ENCODE peak calls at places on chromosome 10, in six cellular contexts. K is prostate gland, D is IMR-90, Y is transverse colon, Z is right lobe of liver, S is erythroblast. B is an unnamed sample.

GRCh38 chr10:23439920-23440875 is 1.3 kb downstream of the OTUD1 start:
- DNase-seq in Y (peak), S (peak), Z (peak), K (peak), D (peak), B (peak)

GRCh38 chr10:63120554-63120953 is 12.6 kb upstream of the NRBF2 start:
- DNase-seq in D (peak), Z (no peak), S (no peak), K (no peak), Y (no peak), B (no peak)

GRCh38 chr10:92702301-92702916 is 12.7 kb downstream of the HHEX start:
- DNase-seq in K (no peak), D (no peak), S (no peak), Y (no peak), Z (no peak), B (no peak)

GRCh38 chr10:12340371-12340770 is 9.0 kb upstream of the CAMK1D start:
- DNase-seq in K (no peak), S (no peak), D (no peak), Z (no peak), Y (no peak), B (no peak)

GRCh38 chr10:10609379-10609955 is 408.2 kb upstream of the CELF2 start:
- DNase-seq in D (no peak), Y (no peak), Z (no peak), S (no peak), K (no peak), B (no peak)

GRCh38 chr10:33653584-33654367 is 319.3 kb upstream of the NRP1 start:
- DNase-seq in K (no peak), Z (no peak), S (no peak), Y (no peak), D (peak), B (no peak)

GRCh38 chr10:128930422-128930821 is 536.6 kb upstream of the MGMT start:
- DNase-seq in D (no peak), Z (no peak), K (no peak), Y (no peak), S (no peak), B (no peak)

GRCh38 chr10:15254808-15255655 is 86.5 kb upstream of the NMT2 start:
- DNase-seq in K (no peak), D (no peak), Z (no peak), Y (no peak), S (no peak), B (no peak)

GRCh38 chr10:63542835-63543575 is 21.8 kb downstream of the REEP3 start:
- DNase-seq in Z (no peak), K (no peak), S (no peak), Y (no peak), D (peak), B (no peak)

GRCh38 chr10:110200518-110200917 is 6.9 kb upstream of the MXI1 start:
- DNase-seq in K (no peak), Z (no peak), D (no peak), Y (no peak), S (no peak), B (no peak)

GRCh38 chr10:49690673-49691356 is 11.4 kb downstream of the C10orf53 start:
- DNase-seq in Z (no peak), K (no peak), D (peak), S (no peak), Y (no peak), B (no peak)

GRCh38 chr10:64080071-64080470 is 558.9 kb downstream of the REEP3 start:
- DNase-seq in Z (no peak), K (no peak), S (no peak), D (no peak), Y (no peak), B (no peak)

GRCh38 chr10:107517811-107518210 is 353.3 kb upstream of the SORCS1 start:
- DNase-seq in D (no peak), Z (no peak), S (no peak), Y (no peak), K (no peak), B (no peak)

GRCh38 chr10:122462533-122463465 is 1.4 kb downstream of the HTRA1 start:
- DNase-seq in K (peak), Y (no peak), D (peak), Z (peak), S (no peak), B (peak)

GRCh38 chr10:82691211-82691610 is 816.2 kb downstream of the NRG3 start:
- DNase-seq in K (no peak), Y (no peak), Z (no peak), S (no peak), D (no peak), B (peak)

GRCh38 chr10:62687230-62687748 is 117.2 kb upstream of the ADO start:
- DNase-seq in Y (no peak), Z (no peak), S (no peak), D (peak), K (no peak), B (no peak)

GRCh38 chr10:88152720-88153119 is 289.3 kb downstream of the PTEN start:
- DNase-seq in Y (no peak), S (no peak), Z (no peak), K (peak), D (peak), B (no peak)

GRCh38 chr10:25047902-25048301 is 31.5 kb downstream of the THNSL1 start:
- DNase-seq in D (peak), Z (no peak), S (no peak), Y (no peak), K (no peak), B (peak)

GRCh38 chr10:107481881-107482280 is 317.4 kb upstream of the SORCS1 start:
- DNase-seq in S (no peak), K (no peak), D (no peak), Y (no peak), Z (no peak), B (peak)

GRCh38 chr10:19412531-19412930 is 363.9 kb downstream of the MALRD1 start:
- DNase-seq in K (peak), D (peak), Z (no peak), S (peak), Y (no peak), B (peak)

GRCh38 chr10:89163265-89163995 is 43.7 kb downstream of the CH25H start:
- DNase-seq in D (no peak), Y (peak), Z (peak), S (no peak), K (peak), B (peak)

GRCh38 chr10:5508161-5508604 is 8.8 kb upstream of the CALML5 start:
- DNase-seq in Y (peak), Z (no peak), K (no peak), D (no peak), S (no peak), B (no peak)

GRCh38 chr10:80409121-80409520 is 770 bp downstream of the PRXL2A start:
- DNase-seq in S (no peak), Y (no peak), Z (no peak), D (no peak), K (no peak), B (no peak)

GRCh38 chr10:68331455-68332258 is at the start of gene HNRNPH3:
- DNase-seq in S (peak), D (peak), Z (peak), Y (peak), K (peak), B (peak)

GRCh38 chr10:68333452-68333851 is 724 bp upstream of the PBLD start:
- DNase-seq in Z (no peak), K (no peak), S (peak), Y (no peak), D (no peak), B (peak)

GRCh38 chr10:68333058-68333395 is 299 bp upstream of the PBLD start:
- DNase-seq in S (no peak), K (no peak), Y (no peak), Z (no peak), D (peak), B (no peak)

GRCh38 chr10:68330852-68331454 is 911 bp upstream of the HNRNPH3 start:
- DNase-seq in K (peak), D (peak), Y (peak), S (no peak), Z (peak), B (peak)

DNA sequence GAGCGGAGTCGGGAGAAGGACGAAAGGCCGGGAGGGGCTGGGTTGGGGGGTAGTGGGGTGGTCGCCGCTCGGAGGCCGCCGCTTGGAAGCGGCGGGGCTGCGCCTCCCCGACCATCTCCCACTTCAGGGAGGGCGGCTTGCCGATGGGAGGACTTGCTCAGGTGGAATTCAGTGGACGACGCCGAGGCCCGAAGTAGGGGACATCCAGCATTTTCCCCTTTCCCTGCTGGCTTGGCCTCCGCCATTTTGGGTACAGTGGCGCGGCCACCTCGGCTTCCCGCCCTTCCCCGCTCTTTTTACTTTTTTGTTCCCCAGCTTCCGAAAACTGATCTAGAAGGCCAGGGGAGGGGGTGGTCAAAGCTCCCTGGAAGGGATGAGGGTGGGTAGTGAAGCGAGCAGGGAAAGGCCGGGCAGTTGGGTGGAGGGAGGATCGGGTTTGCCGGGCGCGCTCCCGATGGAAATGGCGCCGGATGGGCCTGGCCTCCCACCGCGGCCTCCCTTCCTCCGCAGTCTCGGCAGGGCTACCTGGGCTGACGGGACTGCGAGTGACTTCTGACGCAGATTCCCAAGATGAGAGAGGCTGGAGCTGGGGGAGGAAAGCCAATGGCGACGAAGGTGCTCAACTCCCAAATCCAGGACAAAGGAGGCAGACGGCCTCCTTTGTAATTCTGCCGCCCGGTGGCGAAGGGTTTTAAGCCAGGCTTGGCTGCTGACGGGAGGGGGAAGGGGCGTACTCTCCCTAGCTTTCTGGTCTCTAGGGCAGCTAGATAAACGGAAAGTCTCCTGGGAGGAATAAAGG is at the start of gene PBLD:
- DNase-seq in Z (peak), S (peak), D (peak), Y (peak), K (peak), B (peak)
- TF ChIP-seq POLR2A in Z (peak), S (no peak), D (peak), Y (peak), K (peak), B (no peak)

GRCh38 chr10:96831200-96831866 is 765 bp upstream of the LCOR start:
- DNase-seq in K (no peak), Z (no peak), D (no peak), S (peak), Y (no peak), B (no peak)

GRCh38 chr10:96831867-96832720 is at the start of gene LCOR:
- DNase-seq in Z (peak), Y (peak), D (peak), S (peak), K (peak), B (peak)

GRCh38 chr10:96834121-96834520 is 2.0 kb downstream of the LCOR start:
- DNase-seq in Z (no peak), D (peak), Y (no peak), S (no peak), K (no peak), B (no peak)

GRCh38 chr10:96833220-96834001 is 1.3 kb downstream of the LCOR start:
- DNase-seq in S (peak), Y (peak), Z (no peak), D (peak), K (peak), B (peak)

DNA sequence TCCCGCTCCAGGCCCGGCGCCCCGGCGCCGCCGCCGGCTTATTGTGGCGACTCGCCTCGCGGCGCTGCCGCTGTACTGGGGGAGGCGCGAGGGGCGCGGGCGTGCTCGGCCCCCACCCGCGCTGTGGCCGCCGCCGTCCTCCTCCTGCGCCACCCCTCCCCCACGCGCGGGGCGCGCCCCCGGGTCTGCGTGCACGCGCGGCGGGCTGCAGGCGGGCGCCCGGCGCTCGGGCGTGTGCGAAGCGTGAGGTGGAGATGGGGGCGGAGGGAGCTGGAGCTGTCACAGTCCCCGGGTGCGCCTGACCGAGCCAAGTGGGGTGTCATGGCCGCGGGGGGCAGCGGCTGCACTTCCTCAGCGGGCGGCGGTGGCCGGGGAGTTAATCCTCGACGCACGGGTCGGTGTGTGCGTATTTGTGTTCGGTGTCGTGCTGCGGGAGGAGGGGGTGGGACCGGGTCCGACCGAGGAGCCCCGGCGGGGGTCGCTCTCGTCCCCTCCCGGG is 672 bp downstream of the LCOR start:
- DNase-seq in S (peak), Z (peak), K (peak), D (peak), Y (peak), B (peak)
- TF ChIP-seq POLR2A in S (no peak), Z (peak), K (peak), D (no peak), Y (peak), B (no peak)

GRCh38 chr10:131811239-131812011 is 89.4 kb upstream of the PPP2R2D start:
- DNase-seq in Y (no peak), S (no peak), Z (peak), D (no peak), K (no peak), B (no peak)
- TF ChIP-seq POLR2A in Y (no peak), S (no peak), Z (no peak), D (no peak), K (no peak), B (no peak)

GRCh38 chr10:28489201-28489600 is 43.7 kb upstream of the WAC start:
- DNase-seq in Z (no peak), K (no peak), Y (no peak), D (no peak), S (no peak), B (no peak)
- TF ChIP-seq POLR2A in Z (no peak), K (no peak), Y (no peak), D (no peak), S (no peak), B (no peak)

GRCh38 chr10:31677198-31678138 is 251.2 kb downstream of the ARHGAP12 start:
- DNase-seq in Y (no peak), Z (no peak), K (no peak), D (no peak), S (no peak), B (no peak)
- TF ChIP-seq POLR2A in Y (no peak), Z (no peak), K (no peak), D (no peak), S (no peak), B (no peak)

GRCh38 chr10:71284544-71285179 is 34.4 kb upstream of the SLC29A3 start:
- DNase-seq in D (no peak), Y (no peak), K (no peak), S (no peak), Z (no peak), B (no peak)
- TF ChIP-seq POLR2A in D (no peak), Y (no peak), K (no peak), S (no peak), Z (no peak), B (no peak)

GRCh38 chr10:118994321-118994720 is 35.2 kb upstream of the NANOS1 start:
- DNase-seq in S (no peak), D (no peak), Z (no peak), Y (no peak), K (no peak), B (no peak)

GRCh38 chr10:118997379-118997778 is 32.1 kb upstream of the NANOS1 start:
- DNase-seq in K (no peak), Z (no peak), Y (no peak), S (no peak), D (no peak), B (no peak)

GRCh38 chr10:118993214-118993613 is 36.3 kb upstream of the NANOS1 start:
- DNase-seq in Z (no peak), Y (no peak), D (no peak), K (no peak), S (no peak), B (no peak)

GRCh38 chr10:118998183-118998582 is 31.3 kb upstream of the NANOS1 start:
- DNase-seq in K (no peak), Z (no peak), S (no peak), Y (no peak), D (no peak), B (no peak)

DNA sequence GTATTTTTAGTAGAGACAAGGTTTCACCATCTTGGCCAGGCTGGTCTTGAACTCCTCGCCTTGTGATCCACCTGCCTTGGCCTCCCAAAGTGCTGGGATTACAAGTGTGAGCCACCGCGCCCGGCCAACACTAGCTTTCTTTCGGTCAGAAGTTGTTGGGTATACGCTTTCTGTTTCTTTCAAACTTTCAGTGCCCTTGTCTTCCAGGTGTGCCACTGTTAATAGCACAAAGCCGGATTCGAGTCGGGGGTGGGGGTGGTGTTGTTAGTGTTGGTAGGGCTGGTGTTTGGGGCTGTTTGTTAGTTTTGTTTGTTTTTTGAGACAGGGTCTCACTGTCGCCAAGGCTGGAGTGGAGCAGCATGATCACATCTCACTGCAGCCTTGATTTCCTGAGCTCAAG is 33.8 kb upstream of the NANOS1 start:
- DNase-seq in Z (no peak), D (no peak), K (no peak), Y (no peak), S (no peak), B (no peak)
- TF ChIP-seq POLR2A in Z (no peak), D (no peak), K (no peak), Y (no peak), S (no peak), B (no peak)

GRCh38 chr10:103192451-103193106 is 493 bp downstream of the NT5C2 start:
- DNase-seq in Y (peak), S (peak), K (peak), D (peak), Z (peak), B (peak)
- TF ChIP-seq POLR2A in Y (peak), S (peak), K (peak), D (no peak), Z (peak), B (no peak)

GRCh38 chr10:27742926-27743735 is 2.5 kb downstream of the MKX start:
- DNase-seq in K (no peak), D (no peak), Y (peak), S (peak), Z (peak), B (peak)

GRCh38 chr10:27744478-27745379 is 890 bp downstream of the MKX start:
- DNase-seq in S (peak), Y (peak), Z (no peak), K (peak), D (peak), B (peak)

GRCh38 chr10:27741173-27742091 is 4.2 kb downstream of the MKX start:
- DNase-seq in Y (peak), K (no peak), S (no peak), Z (peak), D (no peak), B (no peak)

GRCh38 chr10:27743736-27744477 is 1.7 kb downstream of the MKX start:
- DNase-seq in Z (no peak), S (no peak), K (no peak), Y (peak), D (peak), B (no peak)

GRCh38 chr10:27742195-27742925 is 3.3 kb downstream of the MKX start:
- DNase-seq in Y (peak), S (peak), Z (peak), K (peak), D (peak), B (peak)
- TF ChIP-seq POLR2A in Y (no peak), S (no peak), Z (peak), K (no peak), D (peak), B (no peak)

GRCh38 chr10:132520147-132520811 is 17.3 kb upstream of the INPP5A start:
- DNase-seq in D (peak), Z (peak), S (no peak), Y (peak), K (no peak), B (peak)

GRCh38 chr10:132519382-132520146 is 18.0 kb upstream of the INPP5A start:
- DNase-seq in Z (peak), Y (peak), D (no peak), S (no peak), K (no peak), B (no peak)

GRCh38 chr10:132516771-132517725 is 20.5 kb upstream of the INPP5A start:
- DNase-seq in S (no peak), D (peak), Z (peak), Y (peak), K (peak), B (peak)

GRCh38 chr10:132517951-132518521 is 19.6 kb upstream of the INPP5A start:
- DNase-seq in Z (peak), D (no peak), S (no peak), K (no peak), Y (peak), B (no peak)

GRCh38 chr10:132518572-132519381 is 18.8 kb upstream of the INPP5A start:
- DNase-seq in D (no peak), Z (peak), S (no peak), Y (peak), K (peak), B (peak)
- TF ChIP-seq POLR2A in D (no peak), Z (peak), S (no peak), Y (no peak), K (no peak), B (no peak)